ENCODE peak calls at places on chromosomes 1 and 21, in eight cellular contexts. One of them, this sample, is unnamed. For H3K4me1, the result is how much of the 10 kb centered on the place peaks cover.

GRCh38 chr1:9629445-9630201 is 21.9 kb upstream of the PIK3CD start:
- DNase-seq in neuronal stem cell: no peak
- DNase-seq in NT2/D1: no peak
- DNase-seq in thoracic aorta: no peak
- DNase-seq in mesendoderm: no peak
- DNase-seq in breast epithelium: no peak
- DNase-seq in prostate gland: no peak
- DNase-seq in neural progenitor cell: no peak
- DNase-seq in this sample: peak

GRCh38 chr1:203645996-203646395 is 19.4 kb downstream of the ATP2B4 start:
- DNase-seq in neuronal stem cell: no peak
- DNase-seq in breast epithelium: no peak
- DNase-seq in NT2/D1: no peak
- DNase-seq in mesendoderm: no peak
- DNase-seq in neural progenitor cell: no peak
- DNase-seq in prostate gland: no peak
- DNase-seq in thoracic aorta: no peak
- DNase-seq in this sample: no peak

GRCh38 chr1:204377800-204378608 is 18.3 kb upstream of the PLEKHA6 start:
- DNase-seq in neural progenitor cell: peak
- DNase-seq in breast epithelium: no peak
- DNase-seq in mesendoderm: peak
- DNase-seq in neuronal stem cell: no peak
- DNase-seq in thoracic aorta: no peak
- DNase-seq in NT2/D1: peak
- DNase-seq in prostate gland: peak
- DNase-seq in this sample: peak

GRCh38 chr1:1470626-1471388 is 758 bp upstream of the ATAD3B start:
- DNase-seq in breast epithelium: no peak
- DNase-seq in neuronal stem cell: no peak
- DNase-seq in thoracic aorta: no peak
- DNase-seq in NT2/D1: no peak
- DNase-seq in prostate gland: no peak
- DNase-seq in neural progenitor cell: peak
- DNase-seq in mesendoderm: peak
- DNase-seq in this sample: no peak

GRCh38 chr1:78047631-78048030 is 1.9 kb downstream of the GIPC2 start:
- DNase-seq in prostate gland: no peak
- DNase-seq in mesendoderm: no peak
- DNase-seq in neuronal stem cell: no peak
- DNase-seq in thoracic aorta: no peak
- DNase-seq in breast epithelium: no peak
- DNase-seq in NT2/D1: no peak
- DNase-seq in neural progenitor cell: no peak
- DNase-seq in this sample: no peak

GRCh38 chr1:95193591-95193990 is 40.4 kb upstream of the RWDD3 start:
- DNase-seq in NT2/D1: no peak
- DNase-seq in prostate gland: no peak
- DNase-seq in neural progenitor cell: no peak
- DNase-seq in breast epithelium: no peak
- DNase-seq in mesendoderm: no peak
- DNase-seq in neuronal stem cell: no peak
- DNase-seq in thoracic aorta: no peak
- DNase-seq in this sample: no peak

GRCh38 chr1:247746391-247746935 is 1.5 kb downstream of the OR14A2 start:
- DNase-seq in breast epithelium: no peak
- DNase-seq in thoracic aorta: no peak
- DNase-seq in mesendoderm: peak
- DNase-seq in neuronal stem cell: no peak
- DNase-seq in prostate gland: no peak
- DNase-seq in neural progenitor cell: no peak
- DNase-seq in NT2/D1: no peak
- DNase-seq in this sample: no peak

GRCh38 chr1:162823771-162824525 is 33.4 kb downstream of the HSD17B7 start:
- DNase-seq in neural progenitor cell: no peak
- DNase-seq in breast epithelium: no peak
- DNase-seq in prostate gland: no peak
- DNase-seq in NT2/D1: no peak
- DNase-seq in mesendoderm: peak
- DNase-seq in neuronal stem cell: no peak
- DNase-seq in thoracic aorta: no peak
- DNase-seq in this sample: no peak

GRCh38 chr1:191240925-191241324 is 763.3 kb upstream of the BRINP3 start:
- DNase-seq in neuronal stem cell: no peak
- DNase-seq in mesendoderm: no peak
- DNase-seq in neural progenitor cell: no peak
- DNase-seq in thoracic aorta: no peak
- DNase-seq in prostate gland: no peak
- DNase-seq in breast epithelium: no peak
- DNase-seq in NT2/D1: no peak
- DNase-seq in this sample: no peak

GRCh38 chr1:176885756-176886155 is 278.8 kb downstream of the ASTN1 start:
- DNase-seq in neuronal stem cell: no peak
- DNase-seq in breast epithelium: no peak
- DNase-seq in mesendoderm: no peak
- DNase-seq in thoracic aorta: no peak
- DNase-seq in NT2/D1: no peak
- DNase-seq in neural progenitor cell: no peak
- DNase-seq in prostate gland: no peak
- DNase-seq in this sample: no peak

GRCh38 chr1:39973503-39974135 is 18.7 kb downstream of the MFSD2A start:
- DNase-seq in breast epithelium: peak
- DNase-seq in neural progenitor cell: peak
- DNase-seq in thoracic aorta: peak
- DNase-seq in prostate gland: peak
- DNase-seq in NT2/D1: peak
- DNase-seq in mesendoderm: peak
- DNase-seq in neuronal stem cell: peak
- DNase-seq in this sample: peak

GRCh38 chr1:147809236-147809635 is 48.8 kb upstream of the GJA5 start:
- DNase-seq in NT2/D1: no peak
- DNase-seq in thoracic aorta: no peak
- DNase-seq in prostate gland: no peak
- DNase-seq in neural progenitor cell: no peak
- DNase-seq in neuronal stem cell: no peak
- DNase-seq in mesendoderm: no peak
- DNase-seq in breast epithelium: no peak
- DNase-seq in this sample: no peak

GRCh38 chr1:2382621-2383361 is 8.6 kb downstream of the MORN1 start:
- DNase-seq in mesendoderm: peak
- DNase-seq in NT2/D1: peak
- DNase-seq in neural progenitor cell: peak
- DNase-seq in thoracic aorta: no peak
- DNase-seq in prostate gland: no peak
- DNase-seq in breast epithelium: no peak
- DNase-seq in neuronal stem cell: no peak
- DNase-seq in this sample: no peak

DNA sequence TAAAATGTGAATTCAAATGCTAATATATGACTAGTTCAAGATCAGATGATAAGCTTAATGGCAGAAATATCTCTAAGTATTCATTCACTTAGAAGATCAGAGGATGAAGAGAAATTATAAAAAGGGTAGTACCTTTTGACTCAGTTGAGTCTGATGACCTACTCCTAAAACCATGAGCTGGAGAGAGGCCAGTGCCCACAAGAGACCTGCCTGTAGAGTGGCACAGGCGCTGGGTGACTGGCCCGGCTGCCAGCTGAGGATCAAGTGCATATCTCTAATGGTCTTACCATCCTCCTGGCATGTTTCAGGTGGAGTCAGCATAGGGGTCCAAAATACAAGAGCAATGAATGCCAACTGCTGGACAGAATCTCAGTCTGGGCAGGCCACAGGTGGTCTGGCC is 14.1 kb downstream of the DDAH1 start:
- DNase-seq in NT2/D1: no peak
- DNase-seq in neural progenitor cell: no peak
- DNase-seq in breast epithelium: no peak
- DNase-seq in neuronal stem cell: no peak
- DNase-seq in thoracic aorta: no peak
- DNase-seq in mesendoderm: no peak
- DNase-seq in prostate gland: no peak
- DNase-seq in this sample: no peak
- H3K4me1 ChIP-seq in NT2/D1: under half
- H3K4me1 ChIP-seq in neural progenitor cell: under half
- H3K4me1 ChIP-seq in breast epithelium: under half
- H3K4me1 ChIP-seq in neuronal stem cell: under half
- H3K4me1 ChIP-seq in thoracic aorta: under half
- H3K4me1 ChIP-seq in mesendoderm: under half
- H3K4me1 ChIP-seq in prostate gland: under half
- H3K4me1 ChIP-seq in this sample: under half

GRCh38 chr21:37028579-37028978 is 22.1 kb downstream of the RIPPLY3 start:
- DNase-seq in mesendoderm: no peak
- DNase-seq in neural progenitor cell: no peak
- DNase-seq in prostate gland: no peak
- DNase-seq in neuronal stem cell: no peak
- DNase-seq in thoracic aorta: no peak
- DNase-seq in NT2/D1: no peak
- DNase-seq in breast epithelium: no peak
- DNase-seq in this sample: no peak
- H3K4me1 ChIP-seq in mesendoderm: under half
- H3K4me1 ChIP-seq in neural progenitor cell: under half
- H3K4me1 ChIP-seq in prostate gland: under half
- H3K4me1 ChIP-seq in neuronal stem cell: under half
- H3K4me1 ChIP-seq in thoracic aorta: under half
- H3K4me1 ChIP-seq in NT2/D1: under half
- H3K4me1 ChIP-seq in breast epithelium: under half
- H3K4me1 ChIP-seq in this sample: under half

GRCh38 chr21:33360871-33361602 is 36.3 kb downstream of the IFNAR1 start:
- DNase-seq in prostate gland: peak
- DNase-seq in breast epithelium: peak
- DNase-seq in mesendoderm: peak
- DNase-seq in neural progenitor cell: peak
- DNase-seq in thoracic aorta: peak
- DNase-seq in NT2/D1: peak
- DNase-seq in neuronal stem cell: peak
- DNase-seq in this sample: peak
- H3K4me1 ChIP-seq in prostate gland: under half
- H3K4me1 ChIP-seq in breast epithelium: under half
- H3K4me1 ChIP-seq in mesendoderm: under half
- H3K4me1 ChIP-seq in neural progenitor cell: under half
- H3K4me1 ChIP-seq in thoracic aorta: under half
- H3K4me1 ChIP-seq in NT2/D1: under half
- H3K4me1 ChIP-seq in neuronal stem cell: under half
- H3K4me1 ChIP-seq in this sample: under half

GRCh38 chr1:221706862-221707582 is 34.9 kb downstream of the DUSP10 start:
- DNase-seq in thoracic aorta: no peak
- DNase-seq in NT2/D1: no peak
- DNase-seq in breast epithelium: no peak
- DNase-seq in prostate gland: no peak
- DNase-seq in neuronal stem cell: no peak
- DNase-seq in neural progenitor cell: no peak
- DNase-seq in mesendoderm: no peak
- DNase-seq in this sample: no peak

GRCh38 chr1:221706191-221706590 is 35.7 kb downstream of the DUSP10 start:
- DNase-seq in NT2/D1: no peak
- DNase-seq in mesendoderm: no peak
- DNase-seq in neural progenitor cell: no peak
- DNase-seq in breast epithelium: no peak
- DNase-seq in prostate gland: no peak
- DNase-seq in neuronal stem cell: no peak
- DNase-seq in thoracic aorta: no peak
- DNase-seq in this sample: no peak

GRCh38 chr1:221708987-221709386 is 32.9 kb downstream of the DUSP10 start:
- DNase-seq in thoracic aorta: no peak
- DNase-seq in mesendoderm: peak
- DNase-seq in neural progenitor cell: peak
- DNase-seq in neuronal stem cell: peak
- DNase-seq in NT2/D1: no peak
- DNase-seq in prostate gland: no peak
- DNase-seq in breast epithelium: no peak
- DNase-seq in this sample: no peak

GRCh38 chr1:221709854-221710253 is 32.0 kb downstream of the DUSP10 start:
- DNase-seq in mesendoderm: no peak
- DNase-seq in neuronal stem cell: no peak
- DNase-seq in breast epithelium: no peak
- DNase-seq in neural progenitor cell: no peak
- DNase-seq in prostate gland: no peak
- DNase-seq in thoracic aorta: no peak
- DNase-seq in NT2/D1: no peak
- DNase-seq in this sample: no peak

DNA sequence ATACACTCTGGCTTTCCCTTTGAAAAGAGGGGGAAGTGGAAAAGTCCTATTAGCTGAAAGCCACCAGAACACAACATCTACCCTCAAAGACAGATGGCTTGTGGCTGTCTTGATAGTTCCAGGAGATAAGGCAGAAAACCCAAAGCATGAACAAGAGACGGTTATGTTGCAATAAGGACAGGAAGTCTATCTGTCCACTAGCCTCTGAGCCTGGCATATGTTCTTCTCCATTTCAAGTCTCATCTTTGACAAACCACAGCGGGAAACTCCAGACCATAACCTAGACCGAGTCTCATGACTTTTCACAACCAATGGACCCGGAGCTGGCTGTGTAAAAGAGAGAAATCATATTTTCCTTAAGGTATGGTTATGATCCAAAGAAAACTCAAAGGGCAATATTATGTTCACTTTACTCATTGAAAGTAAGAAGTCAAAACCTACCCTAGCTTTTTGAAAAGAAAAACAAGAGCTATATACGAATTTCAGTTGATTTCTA is 33.8 kb downstream of the DUSP10 start:
- DNase-seq in prostate gland: no peak
- DNase-seq in mesendoderm: no peak
- DNase-seq in neuronal stem cell: no peak
- DNase-seq in thoracic aorta: no peak
- DNase-seq in neural progenitor cell: no peak
- DNase-seq in NT2/D1: no peak
- DNase-seq in breast epithelium: no peak
- DNase-seq in this sample: peak
- H3K4me1 ChIP-seq in prostate gland: under half
- H3K4me1 ChIP-seq in mesendoderm: under half
- H3K4me1 ChIP-seq in neuronal stem cell: under half
- H3K4me1 ChIP-seq in thoracic aorta: under half
- H3K4me1 ChIP-seq in neural progenitor cell: under half
- H3K4me1 ChIP-seq in NT2/D1: under half
- H3K4me1 ChIP-seq in breast epithelium: under half
- H3K4me1 ChIP-seq in this sample: under half

This sample was measured in CD8-positive, alpha-beta T cell.